ENCODE peak calls at places on chromosomes 5 and 9, in six cellular contexts. One of them, this sample, is unnamed.

GRCh38 chr9:134314950-134315715 is 11.1 kb upstream of the RXRA start:
- DNase-seq in GM23338: no peak
- DNase-seq in NCI-H1930: no peak
- DNase-seq in T-helper 9 cell: no peak
- DNase-seq in midbrain: no peak
- DNase-seq in aorta: peak; percentile 69
- DNase-seq in this sample: no peak

GRCh38 chr9:117704024-117704575 is at the start of gene TLR4:
- DNase-seq in aorta: peak; percentile 80
- DNase-seq in midbrain: peak; percentile 79
- DNase-seq in NCI-H1930: no peak
- DNase-seq in GM23338: peak; percentile 16
- DNase-seq in T-helper 9 cell: no peak
- DNase-seq in this sample: no peak

GRCh38 chr5:38162625-38163024 is 95.7 kb upstream of the EGFLAM start:
- DNase-seq in T-helper 9 cell: no peak
- DNase-seq in midbrain: no peak
- DNase-seq in NCI-H1930: no peak
- DNase-seq in GM23338: no peak
- DNase-seq in aorta: no peak
- DNase-seq in this sample: no peak

GRCh38 chr5:74594172-74595040 is 46.1 kb downstream of the ENC1 start:
- DNase-seq in GM23338: no peak
- DNase-seq in T-helper 9 cell: no peak
- DNase-seq in aorta: no peak
- DNase-seq in NCI-H1930: no peak
- DNase-seq in midbrain: no peak
- DNase-seq in this sample: no peak

GRCh38 chr5:79628276-79628675 is 16.0 kb downstream of the TENT2 start:
- DNase-seq in GM23338: no peak
- DNase-seq in NCI-H1930: no peak
- DNase-seq in midbrain: no peak
- DNase-seq in T-helper 9 cell: no peak
- DNase-seq in aorta: no peak
- DNase-seq in this sample: no peak

GRCh38 chr5:177426566-177427210 is at the start of gene GRK6:
- DNase-seq in aorta: peak; percentile 86
- DNase-seq in midbrain: no peak
- DNase-seq in GM23338: peak; percentile 73
- DNase-seq in T-helper 9 cell: peak; percentile 57
- DNase-seq in NCI-H1930: no peak
- DNase-seq in this sample: peak; percentile 49

GRCh38 chr5:109359643-109360042 is 50.1 kb downstream of the PJA2 start:
- DNase-seq in NCI-H1930: no peak
- DNase-seq in GM23338: no peak
- DNase-seq in aorta: no peak
- DNase-seq in T-helper 9 cell: no peak
- DNase-seq in midbrain: no peak
- DNase-seq in this sample: no peak

GRCh38 chr5:74424162-74424868 is 216.2 kb downstream of the ENC1 start:
- DNase-seq in aorta: no peak
- DNase-seq in NCI-H1930: no peak
- DNase-seq in midbrain: no peak
- DNase-seq in T-helper 9 cell: no peak
- DNase-seq in GM23338: no peak
- DNase-seq in this sample: no peak

GRCh38 chr5:150603052-150603451 is 37.4 kb upstream of the SYNPO start:
- DNase-seq in aorta: peak; percentile 59
- DNase-seq in T-helper 9 cell: no peak
- DNase-seq in NCI-H1930: no peak
- DNase-seq in midbrain: no peak
- DNase-seq in GM23338: no peak
- DNase-seq in this sample: no peak

GRCh38 chr9:30757723-30758122 is 1626.7 kb upstream of the ACO1 start:
- DNase-seq in midbrain: no peak
- DNase-seq in GM23338: no peak
- DNase-seq in T-helper 9 cell: no peak
- DNase-seq in aorta: no peak
- DNase-seq in NCI-H1930: no peak
- DNase-seq in this sample: no peak

GRCh38 chr5:149636861-149637246 is 55.6 kb downstream of the ARHGEF37 start:
- DNase-seq in midbrain: peak; percentile 62
- DNase-seq in GM23338: peak; percentile 96
- DNase-seq in aorta: no peak
- DNase-seq in T-helper 9 cell: no peak
- DNase-seq in NCI-H1930: no peak
- DNase-seq in this sample: no peak

GRCh38 chr5:33992864-33993263 is 8.4 kb upstream of the SLC45A2 start:
- DNase-seq in aorta: no peak
- DNase-seq in midbrain: no peak
- DNase-seq in GM23338: no peak
- DNase-seq in T-helper 9 cell: no peak
- DNase-seq in NCI-H1930: no peak
- DNase-seq in this sample: no peak

GRCh38 chr5:66807743-66808142 is 211.6 kb downstream of the MAST4 start:
- DNase-seq in GM23338: peak; percentile 28
- DNase-seq in NCI-H1930: no peak
- DNase-seq in midbrain: peak; percentile 62
- DNase-seq in aorta: no peak
- DNase-seq in T-helper 9 cell: no peak
- DNase-seq in this sample: no peak

GRCh38 chr9:107489144-107489673 is 360 bp downstream of the KLF4 start:
- DNase-seq in aorta: no peak
- DNase-seq in NCI-H1930: no peak
- DNase-seq in midbrain: no peak
- DNase-seq in GM23338: no peak
- DNase-seq in T-helper 9 cell: no peak
- DNase-seq in this sample: no peak

GRCh38 chr5:59174248-59174844 is 591.5 kb downstream of the RAB3C start:
- DNase-seq in T-helper 9 cell: no peak
- DNase-seq in GM23338: peak; percentile 75
- DNase-seq in aorta: no peak
- DNase-seq in midbrain: peak; percentile 24
- DNase-seq in NCI-H1930: no peak
- DNase-seq in this sample: no peak

GRCh38 chr9:27094640-27095039 is 14.4 kb upstream of the TEK start:
- DNase-seq in aorta: no peak
- DNase-seq in NCI-H1930: no peak
- DNase-seq in GM23338: no peak
- DNase-seq in T-helper 9 cell: no peak
- DNase-seq in midbrain: no peak
- DNase-seq in this sample: no peak

GRCh38 chr9:122695696-122696095 is 20.8 kb downstream of the OR1L3 start:
- DNase-seq in midbrain: no peak
- DNase-seq in GM23338: no peak
- DNase-seq in NCI-H1930: no peak
- DNase-seq in T-helper 9 cell: no peak
- DNase-seq in aorta: no peak
- DNase-seq in this sample: no peak

GRCh38 chr9:89701221-89701798 is 96.5 kb downstream of the GADD45G start:
- DNase-seq in T-helper 9 cell: peak; percentile 46
- DNase-seq in aorta: no peak
- DNase-seq in midbrain: no peak
- DNase-seq in GM23338: no peak
- DNase-seq in NCI-H1930: no peak
- DNase-seq in this sample: peak; percentile 43

GRCh38 chr9:109100543-109101201 is 19.1 kb downstream of the TMEM245 start:
- DNase-seq in aorta: no peak
- DNase-seq in midbrain: no peak
- DNase-seq in T-helper 9 cell: no peak
- DNase-seq in GM23338: no peak
- DNase-seq in NCI-H1930: no peak
- DNase-seq in this sample: no peak

GRCh38 chr5:150255659-150256415 is 33.7 kb downstream of the CAMK2A start:
- DNase-seq in GM23338: no peak
- DNase-seq in NCI-H1930: no peak
- DNase-seq in aorta: no peak
- DNase-seq in T-helper 9 cell: no peak
- DNase-seq in midbrain: no peak
- DNase-seq in this sample: no peak

GRCh38 chr5:80752427-80752826 is 97.6 kb upstream of the DHFR start:
- DNase-seq in midbrain: no peak
- DNase-seq in T-helper 9 cell: no peak
- DNase-seq in NCI-H1930: no peak
- DNase-seq in GM23338: no peak
- DNase-seq in aorta: no peak
- DNase-seq in this sample: no peak

GRCh38 chr5:72314571-72315172 is 5.4 kb downstream of the MRPS27 start:
- DNase-seq in midbrain: no peak
- DNase-seq in aorta: no peak
- DNase-seq in NCI-H1930: no peak
- DNase-seq in GM23338: peak; percentile 37
- DNase-seq in T-helper 9 cell: no peak
- DNase-seq in this sample: no peak

GRCh38 chr9:91312717-91313325 is 48.9 kb downstream of the AUH start:
- DNase-seq in GM23338: no peak
- DNase-seq in NCI-H1930: no peak
- DNase-seq in T-helper 9 cell: no peak
- DNase-seq in aorta: no peak
- DNase-seq in midbrain: no peak
- DNase-seq in this sample: no peak

GRCh38 chr9:4576448-4576847 is 85.6 kb upstream of the PLPP6 start:
- DNase-seq in T-helper 9 cell: no peak
- DNase-seq in GM23338: no peak
- DNase-seq in NCI-H1930: no peak
- DNase-seq in aorta: no peak
- DNase-seq in midbrain: no peak
- DNase-seq in this sample: no peak

GRCh38 chr5:28226407-28226806 is 1188.0 kb upstream of the CDH9 start:
- DNase-seq in midbrain: no peak
- DNase-seq in T-helper 9 cell: no peak
- DNase-seq in NCI-H1930: no peak
- DNase-seq in aorta: no peak
- DNase-seq in GM23338: no peak
- DNase-seq in this sample: no peak

GRCh38 chr9:121976751-121977150 is 116.4 kb downstream of the TTLL11 start:
- DNase-seq in GM23338: no peak
- DNase-seq in midbrain: no peak
- DNase-seq in NCI-H1930: no peak
- DNase-seq in aorta: no peak
- DNase-seq in T-helper 9 cell: no peak
- DNase-seq in this sample: no peak

GRCh38 chr9:20297646-20298084 is 324.6 kb downstream of the MLLT3 start:
- DNase-seq in aorta: no peak
- DNase-seq in NCI-H1930: no peak
- DNase-seq in midbrain: no peak
- DNase-seq in GM23338: no peak
- DNase-seq in T-helper 9 cell: no peak
- DNase-seq in this sample: no peak

GRCh38 chr5:153629027-153629426 is 138.6 kb downstream of the GRIA1 start:
- DNase-seq in T-helper 9 cell: no peak
- DNase-seq in GM23338: peak; percentile 73
- DNase-seq in midbrain: peak; percentile 7
- DNase-seq in NCI-H1930: no peak
- DNase-seq in aorta: peak; percentile 85
- DNase-seq in this sample: no peak

GRCh38 chr5:1477341-1477740 is 32.1 kb upstream of the SLC6A3 start:
- DNase-seq in aorta: peak; percentile 79
- DNase-seq in GM23338: no peak
- DNase-seq in NCI-H1930: no peak
- DNase-seq in T-helper 9 cell: no peak
- DNase-seq in midbrain: peak; percentile 50
- DNase-seq in this sample: no peak

GRCh38 chr5:82416506-82416905 is 138.4 kb upstream of the RPS23 start:
- DNase-seq in midbrain: no peak
- DNase-seq in GM23338: no peak
- DNase-seq in NCI-H1930: no peak
- DNase-seq in aorta: no peak
- DNase-seq in T-helper 9 cell: no peak
- DNase-seq in this sample: no peak

GRCh38 chr9:127452481-127453092 is 1.3 kb downstream of the LRSAM1 start:
- DNase-seq in aorta: no peak
- DNase-seq in midbrain: no peak
- DNase-seq in NCI-H1930: no peak
- DNase-seq in T-helper 9 cell: no peak
- DNase-seq in GM23338: no peak
- DNase-seq in this sample: no peak

GRCh38 chr5:91150189-91150588 is 232.9 kb downstream of the ARRDC3 start:
- DNase-seq in NCI-H1930: no peak
- DNase-seq in GM23338: no peak
- DNase-seq in T-helper 9 cell: no peak
- DNase-seq in aorta: no peak
- DNase-seq in midbrain: no peak
- DNase-seq in this sample: no peak

GRCh38 chr9:29556317-29556716 is 1983.0 kb upstream of the C9orf72 start:
- DNase-seq in NCI-H1930: no peak
- DNase-seq in midbrain: no peak
- DNase-seq in GM23338: no peak
- DNase-seq in T-helper 9 cell: no peak
- DNase-seq in aorta: no peak
- DNase-seq in this sample: no peak

GRCh38 chr9:127264462-127265040 is at the start of gene GARNL3:
- DNase-seq in T-helper 9 cell: no peak
- DNase-seq in midbrain: peak; percentile 47
- DNase-seq in NCI-H1930: no peak
- DNase-seq in aorta: no peak
- DNase-seq in GM23338: peak; percentile 42
- DNase-seq in this sample: no peak

GRCh38 chr5:97242351-97242750 is 59.3 kb upstream of the RIOK2 start:
- DNase-seq in aorta: no peak
- DNase-seq in GM23338: no peak
- DNase-seq in midbrain: no peak
- DNase-seq in NCI-H1930: no peak
- DNase-seq in T-helper 9 cell: no peak
- DNase-seq in this sample: no peak

GRCh38 chr9:5838884-5839571 is 6.1 kb upstream of the ERMP1 start:
- DNase-seq in midbrain: no peak
- DNase-seq in NCI-H1930: no peak
- DNase-seq in T-helper 9 cell: no peak
- DNase-seq in GM23338: peak; percentile 58
- DNase-seq in aorta: no peak
- DNase-seq in this sample: no peak

GRCh38 chr5:166430491-166431319 is 1860.7 kb upstream of the WWC1 start:
- DNase-seq in NCI-H1930: no peak
- DNase-seq in T-helper 9 cell: no peak
- DNase-seq in midbrain: no peak
- DNase-seq in GM23338: peak; percentile 95
- DNase-seq in aorta: no peak
- DNase-seq in this sample: no peak

GRCh38 chr5:173595826-173596225 is 20.6 kb downstream of the BOD1 start:
- DNase-seq in aorta: no peak
- DNase-seq in GM23338: no peak
- DNase-seq in midbrain: no peak
- DNase-seq in T-helper 9 cell: no peak
- DNase-seq in NCI-H1930: no peak
- DNase-seq in this sample: no peak

GRCh38 chr9:125262217-125262991 is 778 bp downstream of the GAPVD1 start:
- DNase-seq in NCI-H1930: no peak
- DNase-seq in aorta: no peak
- DNase-seq in GM23338: no peak
- DNase-seq in midbrain: no peak
- DNase-seq in T-helper 9 cell: no peak
- DNase-seq in this sample: no peak

GRCh38 chr5:39021413-39021812 is 52.8 kb downstream of the RICTOR start:
- DNase-seq in aorta: no peak
- DNase-seq in GM23338: peak; percentile 62
- DNase-seq in NCI-H1930: no peak
- DNase-seq in T-helper 9 cell: no peak
- DNase-seq in midbrain: no peak
- DNase-seq in this sample: no peak